ENCODE peak calls at places on chromosomes 4 and X, in four cellular contexts. G, I, S and P are unnamed samples.

GRCh38 chrX:71615954-71616353 is 2.4 kb downstream of the CXCR3 start:
- DNase-seq in G (no peak), I (no peak), S (no peak), P (no peak)

GRCh38 chr4:186958951-186959350 is 235.3 kb upstream of the FAT1 start:
- DNase-seq in G (no peak), I (no peak), S (no peak), P (no peak)

GRCh38 chrX:23008431-23009099 is 8.8 kb downstream of the DDX53 start:
- DNase-seq in G (peak; percentile 40), I (no peak), S (no peak), P (peak; percentile 50)

GRCh38 chrX:4735299-4735698 is 1021.9 kb upstream of the PRKX start:
- DNase-seq in G (no peak), I (no peak), S (no peak), P (no peak)

GRCh38 chr4:187184513-187184912 is 460.9 kb upstream of the FAT1 start:
- DNase-seq in G (no peak), I (no peak), S (no peak), P (no peak)

GRCh38 chr4:46329118-46329976 is 60.6 kb downstream of the GABRA2 start:
- DNase-seq in G (peak; percentile 77), I (peak; percentile 45), S (peak; percentile 46), P (peak; percentile 82)

GRCh38 chrX:38882894-38883620 is 81.8 kb downstream of the MID1IP1 start:
- DNase-seq in G (peak; percentile 63), I (no peak), S (no peak), P (no peak)

GRCh38 chr4:74175379-74175778 is 17.5 kb downstream of the MTHFD2L start:
- DNase-seq in G (no peak), I (no peak), S (no peak), P (no peak)

GRCh38 chrX:150032742-150033141 is 94.5 kb upstream of the EOLA2 start:
- DNase-seq in G (peak; percentile 84), I (peak; percentile 1), S (no peak), P (no peak)

GRCh38 chr4:41169256-41169655 is 45.1 kb downstream of the APBB2 start:
- DNase-seq in G (no peak), I (no peak), S (no peak), P (no peak)

GRCh38 chrX:153862369-153863250 is 23.4 kb downstream of the L1CAM start:
- DNase-seq in G (no peak), I (no peak), S (peak; percentile 16), P (no peak)

GRCh38 chr4:24210332-24210902 is 320.6 kb upstream of the PPARGC1A start:
- DNase-seq in G (peak; percentile 86), I (no peak), S (no peak), P (no peak)

DNA sequence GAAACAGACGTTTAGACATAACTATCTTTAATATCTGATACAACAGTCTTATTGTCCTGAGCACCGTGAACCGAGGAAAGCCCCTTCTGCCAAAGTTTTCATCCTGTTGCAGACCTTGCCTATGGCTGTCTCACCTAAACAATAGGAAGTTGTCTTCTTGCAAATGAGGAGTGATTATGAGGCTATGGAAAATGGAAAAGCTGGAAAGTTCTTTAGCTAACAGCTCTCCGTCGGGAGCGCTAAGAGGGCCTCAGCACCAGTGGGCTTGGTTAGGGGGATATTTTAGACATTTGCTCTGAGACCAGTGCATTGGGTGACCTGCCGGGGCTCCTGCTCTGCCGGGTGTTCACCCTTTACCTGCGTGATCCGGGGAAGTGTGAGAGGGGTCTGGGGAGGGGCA is 28.4 kb downstream of the TMEM131L start:
- DNase-seq in G (no peak), I (no peak), S (no peak), P (peak; percentile 64)
- H3K4me1 ChIP-seq in G (peaks cover 4% of the 10 kb centered on the region), I (peaks cover 7% of the 10 kb centered on the region), S (peaks cover 4% of the 10 kb centered on the region), P (peaks cover 13% of the 10 kb centered on the region)

GRCh38 chr4:122822466-122822865 is 4.2 kb upstream of the FGF2 start:
- DNase-seq in G (no peak), I (no peak), S (no peak), P (no peak)

GRCh38 chr4:122823476-122823875 is 3.2 kb upstream of the FGF2 start:
- DNase-seq in G (no peak), I (no peak), S (no peak), P (no peak)

GRCh38 chr4:122821097-122821496 is 5.5 kb upstream of the FGF2 start:
- DNase-seq in G (no peak), I (no peak), S (no peak), P (no peak)

GRCh38 chr4:122815248-122815647 is 11.4 kb upstream of the FGF2 start:
- DNase-seq in G (no peak), I (no peak), S (no peak), P (no peak)

DNA sequence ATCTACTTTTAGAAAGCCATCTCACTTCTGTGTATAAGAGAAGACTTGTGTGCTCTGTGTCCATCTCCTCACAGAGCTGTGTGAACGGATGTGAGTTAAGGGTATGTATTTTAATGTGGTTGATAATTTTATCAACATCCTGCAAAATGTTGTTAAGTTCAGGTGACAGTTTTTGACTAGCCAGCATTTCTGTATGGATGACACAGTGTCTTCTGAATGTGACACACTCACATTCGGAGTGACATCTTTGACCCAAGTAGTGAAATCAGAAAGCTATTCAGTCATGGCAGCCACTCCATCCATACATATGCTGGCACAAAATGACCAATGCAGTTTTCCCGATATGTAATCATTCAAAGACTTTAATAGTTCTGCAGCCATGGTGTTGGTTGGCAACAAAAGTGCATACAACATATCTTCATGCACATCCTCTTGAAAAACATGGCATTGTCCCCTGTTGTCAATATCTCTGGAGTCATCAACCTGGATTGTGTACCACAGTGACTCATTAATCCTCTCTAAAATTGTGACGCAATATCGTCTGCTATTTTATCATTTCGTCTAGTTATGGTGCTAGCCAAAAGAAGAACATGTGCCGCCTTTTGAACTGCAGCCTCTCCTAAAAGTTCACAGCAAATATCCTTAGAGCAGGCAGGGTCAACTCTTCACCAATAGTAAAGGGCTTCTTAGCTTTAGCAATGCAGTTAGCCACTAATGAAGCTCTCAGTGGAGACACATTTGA is 6.8 kb upstream of the FGF2 start:
- DNase-seq in G (peak; percentile 43), I (no peak), S (no peak), P (no peak)
- H2AK5ac ChIP-seq in G (no peak overlapping the region), I (no peak overlapping the region), S (no peak overlapping the region), P (no peak overlapping the region)

DNA sequence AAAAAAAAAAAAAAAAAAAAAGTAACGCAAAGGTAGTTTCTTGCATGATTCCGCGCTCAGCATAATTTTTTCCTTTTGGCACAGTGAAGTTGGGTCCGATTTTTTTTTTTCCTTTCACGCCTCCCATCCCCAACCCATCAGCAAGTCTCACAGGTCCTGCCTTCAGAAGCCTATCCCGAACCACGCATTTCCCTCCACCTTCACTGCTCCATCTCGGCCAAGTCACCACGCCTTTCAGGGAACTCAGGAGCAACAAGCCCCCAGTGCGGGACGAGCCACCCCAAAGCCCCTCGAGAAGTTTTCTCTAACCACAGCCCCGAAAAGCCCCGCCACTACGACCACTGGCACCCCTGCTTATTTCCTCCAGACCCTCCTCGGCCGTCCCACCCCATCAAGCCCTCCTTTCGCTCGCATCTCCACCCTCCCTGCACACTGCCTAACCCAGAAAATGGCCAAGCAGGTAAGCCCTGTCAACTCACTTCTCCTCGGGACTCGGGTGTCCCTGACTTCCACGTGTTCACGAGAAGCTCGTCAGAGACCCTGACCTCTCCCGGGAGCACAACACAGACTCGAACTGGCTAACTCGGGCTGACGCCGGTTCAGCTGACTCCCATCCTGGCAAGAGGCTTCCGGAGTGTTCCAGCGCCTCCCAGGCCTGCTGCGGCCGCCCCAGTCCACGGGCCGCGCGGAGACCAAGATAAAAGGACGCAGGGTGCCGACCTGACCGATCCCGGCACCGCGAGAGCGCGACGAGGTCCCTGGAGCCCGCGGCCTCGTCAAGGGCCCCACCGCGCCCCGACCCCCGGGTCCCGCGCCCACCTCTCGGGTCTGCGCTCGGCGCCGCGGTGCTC is 839 bp downstream of the SLBP start:
- DNase-seq in G (peak; percentile 66), I (no peak), S (peak; percentile 48), P (peak; percentile 54)
- H3K4me1 ChIP-seq in G (peaks cover 21% of the 10 kb centered on the region), I (peaks cover 13% of the 10 kb centered on the region), S (no peaks in the 10 kb centered on the region), P (no peaks in the 10 kb centered on the region)

GRCh38 chr4:158763462-158763861 is 5.4 kb upstream of the FNIP2 start:
- DNase-seq in G (no peak), I (no peak), S (no peak), P (no peak)
- H2AK5ac ChIP-seq in G (no peak overlapping the region), I (no peak overlapping the region), S (no peak overlapping the region), P (no peak overlapping the region)

GRCh38 chrX:9558615-9559014 is 93.8 kb downstream of the TBL1X start:
- DNase-seq in G (peak; percentile 32), I (no peak), S (no peak), P (no peak)
- H3K4me1 ChIP-seq in G (peaks cover 2% of the 10 kb centered on the region), I (no peaks in the 10 kb centered on the region), S (no peaks in the 10 kb centered on the region), P (no peaks in the 10 kb centered on the region)

GRCh38 chrX:13123857-13124345 is 79.5 kb upstream of the FAM9C start:
- DNase-seq in G (peak; percentile 28), I (no peak), S (no peak), P (no peak)

GRCh38 chrX:13123247-13123856 is 78.9 kb upstream of the FAM9C start:
- DNase-seq in G (peak; percentile 6), I (no peak), S (no peak), P (no peak)

GRCh38 chrX:13126785-13127184 is 82.4 kb upstream of the FAM9C start:
- DNase-seq in G (peak; percentile 48), I (no peak), S (no peak), P (no peak)

GRCh38 chrX:13128104-13128503 is 83.7 kb upstream of the FAM9C start:
- DNase-seq in G (peak; percentile 50), I (no peak), S (no peak), P (no peak)

DNA sequence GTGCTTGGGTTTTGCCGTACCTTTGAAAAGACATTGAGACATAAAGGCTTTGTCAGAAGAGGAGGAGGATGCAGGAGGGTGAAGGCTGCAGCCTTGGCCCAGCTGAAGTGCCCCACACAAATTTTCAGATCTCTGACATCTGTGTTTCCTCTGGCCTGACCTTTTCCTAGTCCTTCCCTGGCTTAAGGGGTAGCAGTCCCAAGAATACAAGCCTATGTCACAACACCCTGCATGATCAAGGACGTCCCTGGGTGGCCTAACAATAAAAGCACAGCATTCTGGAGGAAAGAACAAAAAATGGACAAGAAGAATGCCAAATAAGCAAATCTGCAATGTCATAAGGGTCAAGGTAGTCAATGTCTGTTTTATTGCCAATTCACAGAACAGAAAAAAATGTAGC is 80.8 kb upstream of the FAM9C start:
- DNase-seq in G (no peak), I (no peak), S (no peak), P (no peak)
- H2AK5ac ChIP-seq in G (no peak overlapping the region), I (no peak overlapping the region), S (no peak overlapping the region), P (no peak overlapping the region)

GRCh38 chrX:7110821-7111276 is 36.7 kb upstream of the STS start:
- DNase-seq in G (no peak), I (no peak), S (no peak), P (peak; percentile 67)

GRCh38 chrX:7111518-7111917 is 36.0 kb upstream of the STS start:
- DNase-seq in G (no peak), I (no peak), S (no peak), P (no peak)

GRCh38 chrX:7107968-7108480 is 39.5 kb upstream of the STS start:
- DNase-seq in G (no peak), I (no peak), S (no peak), P (no peak)

GRCh38 chrX:7109838-7110793 is 37.4 kb upstream of the STS start:
- DNase-seq in G (no peak), I (no peak), S (no peak), P (no peak)

GRCh38 chrX:7108995-7109634 is 38.4 kb upstream of the STS start:
- DNase-seq in G (peak; percentile 24), I (peak; percentile 23), S (no peak), P (no peak)
- H3K4me1 ChIP-seq in G (peaks cover 4% of the 10 kb centered on the region), I (peaks cover 6% of the 10 kb centered on the region), S (peaks cover 7% of the 10 kb centered on the region), P (peaks cover 4% of the 10 kb centered on the region)

GRCh38 chrX:69613946-69614345 is 2.0 kb upstream of the EDA start:
- DNase-seq in G (no peak), I (no peak), S (no peak), P (no peak)
- H2AK5ac ChIP-seq in G (no peak overlapping the region), I (no peak overlapping the region), S (no peak overlapping the region), P (no peak overlapping the region)